ENCODE peak calls at places on chromosomes 12 and 14, in six cellular contexts. One of them, this sample, is unnamed.

GRCh38 chr14:95741051-95741490 is 27.1 kb upstream of the TCL1A start:
- DNase-seq in mammary epithelial cell: peak; percentile 70
- DNase-seq in IMR-90: no peak
- DNase-seq in RWPE1: peak; percentile 69
- DNase-seq in choroid plexus epithelial cell: no peak
- DNase-seq in upper lobe of left lung: no peak
- DNase-seq in this sample: peak; percentile 14

GRCh38 chr12:22856120-22856699 is 231.2 kb downstream of the ETNK1 start:
- DNase-seq in mammary epithelial cell: peak; percentile 13
- DNase-seq in IMR-90: peak; percentile 45
- DNase-seq in RWPE1: peak; percentile 13
- DNase-seq in choroid plexus epithelial cell: peak; percentile 66
- DNase-seq in upper lobe of left lung: no peak
- DNase-seq in this sample: no peak

GRCh38 chr12:73225941-73226340 is 953.8 kb downstream of the TRHDE start:
- DNase-seq in mammary epithelial cell: no peak
- DNase-seq in IMR-90: no peak
- DNase-seq in RWPE1: no peak
- DNase-seq in choroid plexus epithelial cell: no peak
- DNase-seq in upper lobe of left lung: no peak
- DNase-seq in this sample: no peak

GRCh38 chr14:87615050-87615449 is 377.9 kb downstream of the GALC start:
- DNase-seq in mammary epithelial cell: no peak
- DNase-seq in IMR-90: no peak
- DNase-seq in RWPE1: no peak
- DNase-seq in choroid plexus epithelial cell: no peak
- DNase-seq in upper lobe of left lung: no peak
- DNase-seq in this sample: no peak

GRCh38 chr12:7129647-7130536 is at the start of gene CLSTN3:
- DNase-seq in mammary epithelial cell: peak; percentile 40
- DNase-seq in IMR-90: peak; percentile 68
- DNase-seq in RWPE1: peak; percentile 100
- DNase-seq in choroid plexus epithelial cell: peak; percentile 79
- DNase-seq in upper lobe of left lung: peak; percentile 86
- DNase-seq in this sample: peak; percentile 82

GRCh38 chr14:63852271-63852816 is 460 bp upstream of the SYNE2 start:
- DNase-seq in mammary epithelial cell: no peak
- DNase-seq in IMR-90: peak; percentile 20
- DNase-seq in RWPE1: no peak
- DNase-seq in choroid plexus epithelial cell: peak; percentile 33
- DNase-seq in upper lobe of left lung: peak; percentile 30
- DNase-seq in this sample: no peak

GRCh38 chr12:6962285-6963015 is 8.0 kb downstream of the PHB2 start:
- DNase-seq in mammary epithelial cell: no peak
- DNase-seq in IMR-90: no peak
- DNase-seq in RWPE1: no peak
- DNase-seq in choroid plexus epithelial cell: no peak
- DNase-seq in upper lobe of left lung: peak; percentile 90
- DNase-seq in this sample: peak; percentile 68

GRCh38 chr12:53543539-53543938 is 36.3 kb upstream of the NPFF start:
- DNase-seq in mammary epithelial cell: peak; percentile 62
- DNase-seq in IMR-90: peak; percentile 73
- DNase-seq in RWPE1: peak; percentile 59
- DNase-seq in choroid plexus epithelial cell: peak; percentile 90
- DNase-seq in upper lobe of left lung: peak; percentile 55
- DNase-seq in this sample: peak; percentile 40

GRCh38 chr12:92977326-92977725 is 48.2 kb upstream of the EEA1 start:
- DNase-seq in mammary epithelial cell: peak; percentile 35
- DNase-seq in IMR-90: no peak
- DNase-seq in RWPE1: no peak
- DNase-seq in choroid plexus epithelial cell: no peak
- DNase-seq in upper lobe of left lung: no peak
- DNase-seq in this sample: no peak

GRCh38 chr12:120669055-120669828 is 17.7 kb upstream of the MLEC start:
- DNase-seq in mammary epithelial cell: peak; percentile 28
- DNase-seq in IMR-90: no peak
- DNase-seq in RWPE1: no peak
- DNase-seq in choroid plexus epithelial cell: peak; percentile 46
- DNase-seq in upper lobe of left lung: no peak
- DNase-seq in this sample: peak; percentile 40

GRCh38 chr12:92502417-92503028 is 200.3 kb upstream of the PLEKHG7 start:
- DNase-seq in mammary epithelial cell: no peak
- DNase-seq in IMR-90: no peak
- DNase-seq in RWPE1: no peak
- DNase-seq in choroid plexus epithelial cell: peak; percentile 15
- DNase-seq in upper lobe of left lung: peak; percentile 31
- DNase-seq in this sample: no peak

GRCh38 chr14:73729556-73730265 is 15.5 kb upstream of the PNMA1 start:
- DNase-seq in mammary epithelial cell: no peak
- DNase-seq in IMR-90: no peak
- DNase-seq in RWPE1: no peak
- DNase-seq in choroid plexus epithelial cell: no peak
- DNase-seq in upper lobe of left lung: no peak
- DNase-seq in this sample: no peak

GRCh38 chr14:37329189-37330001 is 131.7 kb downstream of the MIPOL1 start:
- DNase-seq in mammary epithelial cell: no peak
- DNase-seq in IMR-90: no peak
- DNase-seq in RWPE1: no peak
- DNase-seq in choroid plexus epithelial cell: no peak
- DNase-seq in upper lobe of left lung: no peak
- DNase-seq in this sample: no peak

GRCh38 chr12:68557011-68557715 is 53.5 kb upstream of the RAP1B start:
- DNase-seq in mammary epithelial cell: peak; percentile 52
- DNase-seq in IMR-90: peak; percentile 93
- DNase-seq in RWPE1: peak; percentile 67
- DNase-seq in choroid plexus epithelial cell: peak; percentile 74
- DNase-seq in upper lobe of left lung: no peak
- DNase-seq in this sample: no peak

GRCh38 chr14:95143813-95144620 is 13.3 kb downstream of the DICER1 start:
- DNase-seq in mammary epithelial cell: no peak
- DNase-seq in IMR-90: peak; percentile 29
- DNase-seq in RWPE1: no peak
- DNase-seq in choroid plexus epithelial cell: peak; percentile 57
- DNase-seq in upper lobe of left lung: no peak
- DNase-seq in this sample: no peak

GRCh38 chr12:124460771-124461170 is 106.6 kb downstream of the NCOR2 start:
- DNase-seq in mammary epithelial cell: no peak
- DNase-seq in IMR-90: no peak
- DNase-seq in RWPE1: no peak
- DNase-seq in choroid plexus epithelial cell: no peak
- DNase-seq in upper lobe of left lung: no peak
- DNase-seq in this sample: no peak

GRCh38 chr14:37246427-37246829 is 48.7 kb downstream of the MIPOL1 start:
- DNase-seq in mammary epithelial cell: peak; percentile 21
- DNase-seq in IMR-90: peak; percentile 63
- DNase-seq in RWPE1: peak; percentile 41
- DNase-seq in choroid plexus epithelial cell: peak; percentile 79
- DNase-seq in upper lobe of left lung: no peak
- DNase-seq in this sample: no peak

GRCh38 chr12:124699878-124700277 is 132.5 kb upstream of the NCOR2 start:
- DNase-seq in mammary epithelial cell: no peak
- DNase-seq in IMR-90: no peak
- DNase-seq in RWPE1: no peak
- DNase-seq in choroid plexus epithelial cell: no peak
- DNase-seq in upper lobe of left lung: peak; percentile 88
- DNase-seq in this sample: no peak

DNA sequence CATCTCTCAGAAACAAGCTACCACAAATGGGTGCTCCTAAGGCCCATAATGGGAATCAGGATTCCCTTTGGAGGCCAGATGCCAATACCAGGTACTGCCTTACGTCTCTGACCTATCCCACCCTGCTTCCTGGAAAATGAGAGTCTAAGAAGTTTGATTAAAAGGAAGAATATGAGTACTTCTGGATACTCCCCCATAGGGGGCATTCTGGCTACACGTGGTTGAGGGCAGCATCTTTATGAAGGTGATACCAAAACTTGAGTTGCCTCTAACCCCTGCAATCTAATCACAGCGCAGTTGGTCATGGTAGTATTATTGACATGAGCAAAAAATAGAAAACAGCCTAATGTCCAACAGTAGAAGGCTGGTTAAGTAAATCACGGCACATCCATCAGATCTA is 184.2 kb upstream of the LHX5 start:
- DNase-seq in mammary epithelial cell: no peak
- DNase-seq in IMR-90: no peak
- DNase-seq in RWPE1: no peak
- DNase-seq in choroid plexus epithelial cell: no peak
- DNase-seq in upper lobe of left lung: no peak
- DNase-seq in this sample: no peak
- TF ChIP-seq CTCF in mammary epithelial cell: no peak
- TF ChIP-seq CTCF in IMR-90: no peak
- TF ChIP-seq CTCF in RWPE1: no peak
- TF ChIP-seq CTCF in choroid plexus epithelial cell: no peak
- TF ChIP-seq CTCF in upper lobe of left lung: no peak
- TF ChIP-seq CTCF in this sample: no peak

DNA sequence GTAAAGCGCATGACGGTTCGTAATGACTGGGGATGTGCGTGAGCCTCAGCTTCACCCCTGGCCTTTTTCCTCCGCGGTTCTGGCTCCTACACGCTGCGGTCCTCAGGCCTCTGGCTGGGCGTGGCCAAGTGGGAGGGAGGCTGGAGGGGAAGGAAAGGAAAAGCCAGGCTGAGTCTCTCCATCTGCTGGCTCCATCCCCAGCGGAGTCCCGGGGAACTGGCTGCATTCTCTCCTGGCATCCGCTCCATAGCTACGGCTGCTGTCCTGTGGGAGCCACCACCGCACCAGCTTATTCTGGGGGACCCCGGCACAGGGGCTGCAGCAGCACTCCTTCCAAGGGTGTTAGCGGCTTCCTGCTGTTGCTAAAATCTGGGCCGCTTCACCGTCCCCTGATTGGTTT is 68.2 kb upstream of the SLC24A4 start:
- DNase-seq in mammary epithelial cell: no peak
- DNase-seq in IMR-90: peak; percentile 45
- DNase-seq in RWPE1: no peak
- DNase-seq in choroid plexus epithelial cell: peak; percentile 41
- DNase-seq in upper lobe of left lung: no peak
- DNase-seq in this sample: no peak
- TF ChIP-seq CTCF in mammary epithelial cell: no peak
- TF ChIP-seq CTCF in IMR-90: no peak
- TF ChIP-seq CTCF in RWPE1: no peak
- TF ChIP-seq CTCF in choroid plexus epithelial cell: no peak
- TF ChIP-seq CTCF in upper lobe of left lung: no peak
- TF ChIP-seq CTCF in this sample: no peak

GRCh38 chr12:4228122-4228580 is 45.4 kb upstream of the CCND2 start:
- DNase-seq in mammary epithelial cell: no peak
- DNase-seq in IMR-90: no peak
- DNase-seq in RWPE1: no peak
- DNase-seq in choroid plexus epithelial cell: no peak
- DNase-seq in upper lobe of left lung: no peak
- DNase-seq in this sample: no peak
- TF ChIP-seq CTCF in mammary epithelial cell: no peak
- TF ChIP-seq CTCF in IMR-90: no peak
- TF ChIP-seq CTCF in RWPE1: no peak
- TF ChIP-seq CTCF in choroid plexus epithelial cell: no peak
- TF ChIP-seq CTCF in upper lobe of left lung: no peak
- TF ChIP-seq CTCF in this sample: no peak

GRCh38 chr14:31300883-31301282 is 93.3 kb upstream of the HECTD1 start:
- DNase-seq in mammary epithelial cell: no peak
- DNase-seq in IMR-90: no peak
- DNase-seq in RWPE1: no peak
- DNase-seq in choroid plexus epithelial cell: no peak
- DNase-seq in upper lobe of left lung: no peak
- DNase-seq in this sample: no peak

GRCh38 chr14:31303654-31304053 is 96.1 kb upstream of the HECTD1 start:
- DNase-seq in mammary epithelial cell: no peak
- DNase-seq in IMR-90: no peak
- DNase-seq in RWPE1: no peak
- DNase-seq in choroid plexus epithelial cell: no peak
- DNase-seq in upper lobe of left lung: no peak
- DNase-seq in this sample: no peak

GRCh38 chr14:31297701-31298344 is 90.2 kb upstream of the HECTD1 start:
- DNase-seq in mammary epithelial cell: peak; percentile 34
- DNase-seq in IMR-90: peak; percentile 52
- DNase-seq in RWPE1: peak; percentile 11
- DNase-seq in choroid plexus epithelial cell: peak; percentile 46
- DNase-seq in upper lobe of left lung: no peak
- DNase-seq in this sample: no peak

GRCh38 chr14:31297112-31297511 is 89.5 kb upstream of the HECTD1 start:
- DNase-seq in mammary epithelial cell: no peak
- DNase-seq in IMR-90: no peak
- DNase-seq in RWPE1: no peak
- DNase-seq in choroid plexus epithelial cell: no peak
- DNase-seq in upper lobe of left lung: no peak
- DNase-seq in this sample: no peak

DNA sequence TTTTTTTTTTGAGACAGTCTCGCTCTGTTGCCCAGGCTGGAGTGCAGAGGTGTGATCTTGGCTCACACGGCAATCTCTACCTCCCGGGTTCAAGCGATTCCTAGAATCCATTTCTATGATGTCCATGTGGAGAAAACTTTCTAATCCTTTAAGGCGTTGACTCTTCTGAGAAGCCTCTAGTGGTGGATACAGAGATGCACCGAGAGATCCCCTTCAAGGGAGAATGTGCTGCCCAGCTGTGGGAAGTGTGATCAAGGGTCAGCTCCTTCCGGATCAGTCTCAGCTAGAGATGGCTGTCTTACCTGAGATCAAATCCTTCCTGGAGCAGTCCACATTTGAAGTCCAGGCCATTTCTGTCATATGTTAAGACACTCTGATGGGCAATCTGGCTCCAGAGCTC is 92.7 kb upstream of the HECTD1 start:
- DNase-seq in mammary epithelial cell: no peak
- DNase-seq in IMR-90: no peak
- DNase-seq in RWPE1: peak; percentile 3
- DNase-seq in choroid plexus epithelial cell: peak; percentile 32
- DNase-seq in upper lobe of left lung: no peak
- DNase-seq in this sample: no peak
- TF ChIP-seq CTCF in mammary epithelial cell: no peak
- TF ChIP-seq CTCF in IMR-90: peak; percentile 14
- TF ChIP-seq CTCF in RWPE1: no peak
- TF ChIP-seq CTCF in choroid plexus epithelial cell: peak; percentile 50
- TF ChIP-seq CTCF in upper lobe of left lung: no peak
- TF ChIP-seq CTCF in this sample: no peak

GRCh38 chr12:56257491-56258067 is 605 bp downstream of the ANKRD52 start:
- DNase-seq in mammary epithelial cell: peak; percentile 38
- DNase-seq in IMR-90: peak; percentile 11
- DNase-seq in RWPE1: peak; percentile 67
- DNase-seq in choroid plexus epithelial cell: peak; percentile 36
- DNase-seq in upper lobe of left lung: peak; percentile 28
- DNase-seq in this sample: peak; percentile 54
- TF ChIP-seq CTCF in mammary epithelial cell: no peak
- TF ChIP-seq CTCF in IMR-90: no peak
- TF ChIP-seq CTCF in RWPE1: no peak
- TF ChIP-seq CTCF in choroid plexus epithelial cell: no peak
- TF ChIP-seq CTCF in upper lobe of left lung: no peak
- TF ChIP-seq CTCF in this sample: no peak